ENCODE peak calls at places on chromosome 18, in eight cellular contexts. One of them, this sample, is unnamed.

GRCh38 chr18:74316257-74317180 is 880 bp downstream of the C18orf63 start:
- DNase-seq in NCI-H2081: no peak
- DNase-seq in hepatic stellate cell: peak
- DNase-seq in H9: no peak
- DNase-seq in stomach: no peak
- DNase-seq in GM13977: no peak
- DNase-seq in foreskin fibroblast: peak
- DNase-seq in fibroblast of pulmonary artery: peak
- DNase-seq in this sample: no peak

GRCh38 chr18:55219059-55219458 is 259.8 kb upstream of the CCDC68 start:
- DNase-seq in hepatic stellate cell: no peak
- DNase-seq in GM13977: no peak
- DNase-seq in foreskin fibroblast: no peak
- DNase-seq in H9: no peak
- DNase-seq in fibroblast of pulmonary artery: no peak
- DNase-seq in NCI-H2081: no peak
- DNase-seq in stomach: no peak
- DNase-seq in this sample: no peak

GRCh38 chr18:76364282-76365259 is 130.5 kb downstream of the ZNF516 start:
- DNase-seq in foreskin fibroblast: no peak
- DNase-seq in stomach: no peak
- DNase-seq in H9: no peak
- DNase-seq in hepatic stellate cell: no peak
- DNase-seq in NCI-H2081: no peak
- DNase-seq in fibroblast of pulmonary artery: no peak
- DNase-seq in GM13977: no peak
- DNase-seq in this sample: no peak

GRCh38 chr18:22210331-22210754 is 41.0 kb downstream of the GATA6 start:
- DNase-seq in fibroblast of pulmonary artery: peak
- DNase-seq in hepatic stellate cell: no peak
- DNase-seq in stomach: no peak
- DNase-seq in NCI-H2081: no peak
- DNase-seq in GM13977: no peak
- DNase-seq in foreskin fibroblast: no peak
- DNase-seq in H9: no peak
- DNase-seq in this sample: no peak

GRCh38 chr18:3877678-3878077 is 427.7 kb downstream of the TGIF1 start:
- DNase-seq in NCI-H2081: no peak
- DNase-seq in stomach: no peak
- DNase-seq in foreskin fibroblast: no peak
- DNase-seq in H9: no peak
- DNase-seq in fibroblast of pulmonary artery: peak
- DNase-seq in hepatic stellate cell: no peak
- DNase-seq in GM13977: no peak
- DNase-seq in this sample: no peak

GRCh38 chr18:3262234-3263171 is 570 bp downstream of the MYL12B start:
- DNase-seq in stomach: no peak
- DNase-seq in NCI-H2081: peak
- DNase-seq in H9: no peak
- DNase-seq in fibroblast of pulmonary artery: peak
- DNase-seq in GM13977: no peak
- DNase-seq in hepatic stellate cell: no peak
- DNase-seq in foreskin fibroblast: no peak
- DNase-seq in this sample: peak

GRCh38 chr18:69865656-69866241 is 81.9 kb downstream of the CD226 start:
- DNase-seq in GM13977: no peak
- DNase-seq in fibroblast of pulmonary artery: no peak
- DNase-seq in hepatic stellate cell: no peak
- DNase-seq in H9: no peak
- DNase-seq in NCI-H2081: no peak
- DNase-seq in foreskin fibroblast: no peak
- DNase-seq in stomach: no peak
- DNase-seq in this sample: no peak

GRCh38 chr18:36139251-36139650 is 9.6 kb downstream of the ELP2 start:
- DNase-seq in H9: no peak
- DNase-seq in NCI-H2081: no peak
- DNase-seq in hepatic stellate cell: no peak
- DNase-seq in GM13977: no peak
- DNase-seq in fibroblast of pulmonary artery: no peak
- DNase-seq in stomach: no peak
- DNase-seq in foreskin fibroblast: no peak
- DNase-seq in this sample: no peak

GRCh38 chr18:74631242-74632087 is 33.8 kb downstream of the ZNF407 start:
- DNase-seq in foreskin fibroblast: peak
- DNase-seq in GM13977: no peak
- DNase-seq in NCI-H2081: no peak
- DNase-seq in H9: no peak
- DNase-seq in hepatic stellate cell: no peak
- DNase-seq in stomach: no peak
- DNase-seq in fibroblast of pulmonary artery: peak
- DNase-seq in this sample: no peak

GRCh38 chr18:80148316-80149199 is 39.5 kb downstream of the ADNP2 start:
- DNase-seq in foreskin fibroblast: no peak
- DNase-seq in hepatic stellate cell: peak
- DNase-seq in GM13977: no peak
- DNase-seq in NCI-H2081: peak
- DNase-seq in fibroblast of pulmonary artery: peak
- DNase-seq in stomach: no peak
- DNase-seq in H9: no peak
- DNase-seq in this sample: no peak

GRCh38 chr18:75220786-75221355 is 10.3 kb downstream of the TSHZ1 start:
- DNase-seq in GM13977: no peak
- DNase-seq in fibroblast of pulmonary artery: no peak
- DNase-seq in stomach: no peak
- DNase-seq in NCI-H2081: peak
- DNase-seq in foreskin fibroblast: no peak
- DNase-seq in hepatic stellate cell: no peak
- DNase-seq in H9: no peak
- DNase-seq in this sample: no peak

This sample was measured in germinal center.